ENCODE peak calls at places on chromosomes 7 and 10, in four cellular contexts. One of them, this sample, is unnamed.

GRCh38 chr10:124449170-124450009 is 445 bp downstream of the NKX1-2 start:
- DNase-seq in transverse colon: no peak
- DNase-seq in T-helper 9 cell: no peak
- DNase-seq in AG08395: no peak
- DNase-seq in this sample: no peak

GRCh38 chr7:3722396-3722846 is 421.4 kb downstream of the SDK1 start:
- DNase-seq in transverse colon: no peak
- DNase-seq in T-helper 9 cell: no peak
- DNase-seq in AG08395: no peak
- DNase-seq in this sample: no peak

GRCh38 chr7:4758791-4759190 is 16.6 kb upstream of the AP5Z1 start:
- DNase-seq in transverse colon: no peak
- DNase-seq in T-helper 9 cell: no peak
- DNase-seq in AG08395: no peak
- DNase-seq in this sample: no peak

GRCh38 chr10:125123363-125124113 is 36.8 kb downstream of the CTBP2 start:
- DNase-seq in transverse colon: peak; percentile 90
- DNase-seq in T-helper 9 cell: no peak
- DNase-seq in AG08395: peak; percentile 71
- DNase-seq in this sample: no peak

GRCh38 chr7:74262639-74263398 is 8.6 kb upstream of the RFC2 start:
- DNase-seq in transverse colon: no peak
- DNase-seq in T-helper 9 cell: no peak
- DNase-seq in AG08395: no peak
- DNase-seq in this sample: no peak

GRCh38 chr7:4727914-4728705 is 46.0 kb downstream of the FOXK1 start:
- DNase-seq in transverse colon: no peak
- DNase-seq in T-helper 9 cell: no peak
- DNase-seq in AG08395: no peak
- DNase-seq in this sample: no peak

GRCh38 chr7:55326079-55326847 is 38.9 kb upstream of the LANCL2 start:
- DNase-seq in transverse colon: no peak
- DNase-seq in T-helper 9 cell: no peak
- DNase-seq in AG08395: no peak
- DNase-seq in this sample: no peak

GRCh38 chr7:157841757-157842390 is 505.1 kb downstream of the DNAJB6 start:
- DNase-seq in transverse colon: no peak
- DNase-seq in T-helper 9 cell: no peak
- DNase-seq in AG08395: no peak
- DNase-seq in this sample: no peak